ENCODE peak calls at places on chromosomes 2 and 18, in eight cellular contexts. One of them, this sample, is unnamed.

GRCh38 chr2:217935901-217936684 is 66.7 kb downstream of the TNS1 start:
- DNase-seq in MCF 10A: peak
- DNase-seq in CD4-positive, alpha-beta T cell: no peak
- DNase-seq in astrocyte of the cerebellum: no peak
- DNase-seq in BE2C: no peak
- DNase-seq in epithelial cell of esophagus: peak
- DNase-seq in cardiac fibroblast: peak
- DNase-seq in endothelial cell: no peak
- DNase-seq in this sample: no peak

GRCh38 chr2:26606847-26607190 is 34.3 kb downstream of the CIB4 start:
- DNase-seq in BE2C: no peak
- DNase-seq in CD4-positive, alpha-beta T cell: no peak
- DNase-seq in astrocyte of the cerebellum: no peak
- DNase-seq in MCF 10A: no peak
- DNase-seq in cardiac fibroblast: no peak
- DNase-seq in endothelial cell: peak
- DNase-seq in epithelial cell of esophagus: peak
- DNase-seq in this sample: no peak

GRCh38 chr18:7775848-7776247 is 208.7 kb downstream of the PTPRM start:
- DNase-seq in cardiac fibroblast: no peak
- DNase-seq in epithelial cell of esophagus: no peak
- DNase-seq in BE2C: no peak
- DNase-seq in astrocyte of the cerebellum: no peak
- DNase-seq in CD4-positive, alpha-beta T cell: no peak
- DNase-seq in MCF 10A: no peak
- DNase-seq in endothelial cell: no peak
- DNase-seq in this sample: no peak

GRCh38 chr2:120754067-120754960 is 18.6 kb downstream of the GLI2 start:
- DNase-seq in epithelial cell of esophagus: no peak
- DNase-seq in astrocyte of the cerebellum: no peak
- DNase-seq in cardiac fibroblast: no peak
- DNase-seq in BE2C: no peak
- DNase-seq in MCF 10A: no peak
- DNase-seq in CD4-positive, alpha-beta T cell: no peak
- DNase-seq in endothelial cell: no peak
- DNase-seq in this sample: no peak

GRCh38 chr2:98757904-98758421 is 27.0 kb upstream of the MGAT4A start:
- DNase-seq in endothelial cell: no peak
- DNase-seq in MCF 10A: peak
- DNase-seq in CD4-positive, alpha-beta T cell: peak
- DNase-seq in BE2C: no peak
- DNase-seq in epithelial cell of esophagus: peak
- DNase-seq in astrocyte of the cerebellum: peak
- DNase-seq in cardiac fibroblast: peak
- DNase-seq in this sample: peak

GRCh38 chr2:37654932-37655331 is 16.5 kb downstream of the CDC42EP3 start:
- DNase-seq in epithelial cell of esophagus: no peak
- DNase-seq in CD4-positive, alpha-beta T cell: no peak
- DNase-seq in cardiac fibroblast: peak
- DNase-seq in endothelial cell: no peak
- DNase-seq in astrocyte of the cerebellum: no peak
- DNase-seq in BE2C: no peak
- DNase-seq in MCF 10A: no peak
- DNase-seq in this sample: peak

GRCh38 chr2:208389940-208390339 is 16.7 kb upstream of the PTH2R start:
- DNase-seq in BE2C: no peak
- DNase-seq in CD4-positive, alpha-beta T cell: no peak
- DNase-seq in MCF 10A: no peak
- DNase-seq in epithelial cell of esophagus: no peak
- DNase-seq in astrocyte of the cerebellum: no peak
- DNase-seq in endothelial cell: no peak
- DNase-seq in cardiac fibroblast: no peak
- DNase-seq in this sample: no peak

GRCh38 chr2:220956429-220956828 is 615.7 kb downstream of the EPHA4 start:
- DNase-seq in astrocyte of the cerebellum: no peak
- DNase-seq in epithelial cell of esophagus: no peak
- DNase-seq in endothelial cell: no peak
- DNase-seq in MCF 10A: no peak
- DNase-seq in cardiac fibroblast: no peak
- DNase-seq in CD4-positive, alpha-beta T cell: no peak
- DNase-seq in BE2C: no peak
- DNase-seq in this sample: no peak

GRCh38 chr18:40782731-40783130 is 1172.3 kb upstream of the PIK3C3 start:
- DNase-seq in CD4-positive, alpha-beta T cell: no peak
- DNase-seq in endothelial cell: no peak
- DNase-seq in cardiac fibroblast: no peak
- DNase-seq in BE2C: no peak
- DNase-seq in astrocyte of the cerebellum: no peak
- DNase-seq in MCF 10A: no peak
- DNase-seq in epithelial cell of esophagus: no peak
- DNase-seq in this sample: no peak

GRCh38 chr2:70046534-70046933 is 40.7 kb upstream of the PCBP1 start:
- DNase-seq in MCF 10A: no peak
- DNase-seq in epithelial cell of esophagus: peak
- DNase-seq in BE2C: no peak
- DNase-seq in endothelial cell: no peak
- DNase-seq in cardiac fibroblast: no peak
- DNase-seq in astrocyte of the cerebellum: no peak
- DNase-seq in CD4-positive, alpha-beta T cell: no peak
- DNase-seq in this sample: no peak

GRCh38 chr2:133303150-133303549 is 265.1 kb downstream of the NCKAP5 start:
- DNase-seq in endothelial cell: no peak
- DNase-seq in epithelial cell of esophagus: peak
- DNase-seq in BE2C: no peak
- DNase-seq in cardiac fibroblast: no peak
- DNase-seq in MCF 10A: no peak
- DNase-seq in CD4-positive, alpha-beta T cell: no peak
- DNase-seq in astrocyte of the cerebellum: no peak
- DNase-seq in this sample: no peak

GRCh38 chr2:237968048-237968862 is 1.4 kb downstream of the UBE2F start:
- DNase-seq in CD4-positive, alpha-beta T cell: peak
- DNase-seq in BE2C: no peak
- DNase-seq in MCF 10A: peak
- DNase-seq in astrocyte of the cerebellum: no peak
- DNase-seq in endothelial cell: no peak
- DNase-seq in cardiac fibroblast: peak
- DNase-seq in epithelial cell of esophagus: peak
- DNase-seq in this sample: peak

GRCh38 chr2:205003288-205003687 is 458.0 kb downstream of the PARD3B start:
- DNase-seq in endothelial cell: no peak
- DNase-seq in epithelial cell of esophagus: no peak
- DNase-seq in cardiac fibroblast: no peak
- DNase-seq in CD4-positive, alpha-beta T cell: no peak
- DNase-seq in MCF 10A: no peak
- DNase-seq in astrocyte of the cerebellum: no peak
- DNase-seq in BE2C: no peak
- DNase-seq in this sample: no peak

GRCh38 chr2:102618452-102619413 is 620 bp upstream of the SLC9A2 start:
- DNase-seq in BE2C: no peak
- DNase-seq in astrocyte of the cerebellum: no peak
- DNase-seq in epithelial cell of esophagus: no peak
- DNase-seq in cardiac fibroblast: no peak
- DNase-seq in MCF 10A: peak
- DNase-seq in CD4-positive, alpha-beta T cell: no peak
- DNase-seq in endothelial cell: peak
- DNase-seq in this sample: peak

GRCh38 chr2:102622646-102623045 is 3.3 kb downstream of the SLC9A2 start:
- DNase-seq in astrocyte of the cerebellum: no peak
- DNase-seq in MCF 10A: no peak
- DNase-seq in CD4-positive, alpha-beta T cell: no peak
- DNase-seq in BE2C: no peak
- DNase-seq in cardiac fibroblast: no peak
- DNase-seq in endothelial cell: no peak
- DNase-seq in epithelial cell of esophagus: no peak
- DNase-seq in this sample: no peak

GRCh38 chr2:102620367-102620766 is 1.0 kb downstream of the SLC9A2 start:
- DNase-seq in cardiac fibroblast: no peak
- DNase-seq in astrocyte of the cerebellum: no peak
- DNase-seq in BE2C: no peak
- DNase-seq in CD4-positive, alpha-beta T cell: no peak
- DNase-seq in MCF 10A: no peak
- DNase-seq in endothelial cell: no peak
- DNase-seq in epithelial cell of esophagus: no peak
- DNase-seq in this sample: no peak

GRCh38 chr2:102621630-102622029 is 2.3 kb downstream of the SLC9A2 start:
- DNase-seq in endothelial cell: no peak
- DNase-seq in astrocyte of the cerebellum: no peak
- DNase-seq in CD4-positive, alpha-beta T cell: no peak
- DNase-seq in MCF 10A: no peak
- DNase-seq in epithelial cell of esophagus: no peak
- DNase-seq in cardiac fibroblast: no peak
- DNase-seq in BE2C: no peak
- DNase-seq in this sample: no peak

DNA sequence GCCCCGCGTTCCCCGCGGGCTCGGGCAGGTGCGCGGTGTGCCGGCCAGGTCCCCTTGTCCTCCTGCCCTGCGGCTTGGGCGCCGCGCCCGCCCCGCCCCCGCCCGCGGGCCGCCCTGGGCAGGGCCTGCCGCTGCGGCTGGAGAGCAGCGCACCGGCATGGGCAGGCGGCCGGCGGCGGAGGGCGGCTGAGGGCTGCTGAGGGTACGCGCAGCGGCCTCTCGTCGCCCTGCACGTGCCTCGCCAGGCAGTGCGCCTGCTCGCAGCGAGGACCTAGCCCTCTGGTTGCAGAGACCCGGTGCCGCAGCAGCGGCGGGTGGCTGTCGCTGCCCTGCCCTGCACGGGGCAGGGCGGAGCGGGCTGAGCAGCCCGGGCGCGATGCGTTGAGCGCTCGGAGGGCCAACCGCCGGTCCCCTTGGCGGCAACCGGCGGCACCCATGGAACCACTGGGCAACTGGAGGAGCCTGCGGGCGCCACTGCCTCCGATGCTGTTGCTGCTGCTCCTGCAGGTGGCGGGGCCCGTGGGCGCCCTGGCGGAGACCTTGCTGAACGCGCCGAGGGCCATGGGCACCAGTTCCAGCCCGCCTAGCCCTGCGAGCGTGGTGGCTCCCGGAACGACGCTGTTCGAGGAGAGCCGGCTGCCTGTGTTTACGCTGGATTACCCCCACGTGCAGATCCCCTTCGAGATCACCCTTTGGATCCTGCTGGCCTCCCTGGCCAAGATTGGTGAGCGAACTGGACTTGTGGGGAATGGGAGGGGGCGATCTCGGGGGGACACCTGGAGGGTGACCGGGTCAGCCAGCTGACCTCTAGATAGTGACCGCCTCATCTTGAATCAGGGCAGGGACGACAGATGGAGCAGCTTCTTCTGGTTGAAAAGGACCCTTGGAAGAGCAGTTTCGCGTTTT is at the start of gene SLC9A2:
- DNase-seq in astrocyte of the cerebellum: no peak
- DNase-seq in CD4-positive, alpha-beta T cell: no peak
- DNase-seq in endothelial cell: peak
- DNase-seq in cardiac fibroblast: peak
- DNase-seq in BE2C: no peak
- DNase-seq in epithelial cell of esophagus: peak
- DNase-seq in MCF 10A: no peak
- DNase-seq in this sample: peak
- TF ChIP-seq CTCF in astrocyte of the cerebellum: no peak
- TF ChIP-seq CTCF in CD4-positive, alpha-beta T cell: no peak
- TF ChIP-seq CTCF in endothelial cell: no peak
- TF ChIP-seq CTCF in cardiac fibroblast: no peak
- TF ChIP-seq CTCF in BE2C: no peak
- TF ChIP-seq CTCF in epithelial cell of esophagus: no peak
- TF ChIP-seq CTCF in MCF 10A: no peak
- TF ChIP-seq CTCF in this sample: no peak

GRCh38 chr18:62325806-62326645 is 916 bp downstream of the TNFRSF11A start:
- DNase-seq in cardiac fibroblast: peak
- DNase-seq in CD4-positive, alpha-beta T cell: no peak
- DNase-seq in endothelial cell: no peak
- DNase-seq in epithelial cell of esophagus: peak
- DNase-seq in BE2C: no peak
- DNase-seq in MCF 10A: peak
- DNase-seq in astrocyte of the cerebellum: no peak
- DNase-seq in this sample: peak

GRCh38 chr18:62326646-62327348 is 1.7 kb downstream of the TNFRSF11A start:
- DNase-seq in CD4-positive, alpha-beta T cell: no peak
- DNase-seq in epithelial cell of esophagus: no peak
- DNase-seq in BE2C: no peak
- DNase-seq in cardiac fibroblast: no peak
- DNase-seq in astrocyte of the cerebellum: no peak
- DNase-seq in MCF 10A: no peak
- DNase-seq in endothelial cell: no peak
- DNase-seq in this sample: no peak

GRCh38 chr18:62324355-62324828 is 718 bp upstream of the TNFRSF11A start:
- DNase-seq in astrocyte of the cerebellum: no peak
- DNase-seq in CD4-positive, alpha-beta T cell: no peak
- DNase-seq in endothelial cell: no peak
- DNase-seq in MCF 10A: no peak
- DNase-seq in cardiac fibroblast: no peak
- DNase-seq in BE2C: no peak
- DNase-seq in epithelial cell of esophagus: no peak
- DNase-seq in this sample: no peak

GRCh38 chr18:62323483-62324354 is 1.4 kb upstream of the TNFRSF11A start:
- DNase-seq in epithelial cell of esophagus: no peak
- DNase-seq in endothelial cell: no peak
- DNase-seq in CD4-positive, alpha-beta T cell: no peak
- DNase-seq in BE2C: no peak
- DNase-seq in MCF 10A: no peak
- DNase-seq in cardiac fibroblast: no peak
- DNase-seq in astrocyte of the cerebellum: no peak
- DNase-seq in this sample: no peak

GRCh38 chr18:62324917-62325805 is at the start of gene TNFRSF11A:
- DNase-seq in CD4-positive, alpha-beta T cell: peak
- DNase-seq in cardiac fibroblast: peak
- DNase-seq in MCF 10A: peak
- DNase-seq in astrocyte of the cerebellum: no peak
- DNase-seq in epithelial cell of esophagus: peak
- DNase-seq in endothelial cell: peak
- DNase-seq in BE2C: no peak
- DNase-seq in this sample: peak
- TF ChIP-seq CTCF in CD4-positive, alpha-beta T cell: no peak
- TF ChIP-seq CTCF in cardiac fibroblast: no peak
- TF ChIP-seq CTCF in MCF 10A: peak
- TF ChIP-seq CTCF in astrocyte of the cerebellum: peak
- TF ChIP-seq CTCF in epithelial cell of esophagus: peak
- TF ChIP-seq CTCF in endothelial cell: peak
- TF ChIP-seq CTCF in BE2C: no peak
- TF ChIP-seq CTCF in this sample: peak

DNA sequence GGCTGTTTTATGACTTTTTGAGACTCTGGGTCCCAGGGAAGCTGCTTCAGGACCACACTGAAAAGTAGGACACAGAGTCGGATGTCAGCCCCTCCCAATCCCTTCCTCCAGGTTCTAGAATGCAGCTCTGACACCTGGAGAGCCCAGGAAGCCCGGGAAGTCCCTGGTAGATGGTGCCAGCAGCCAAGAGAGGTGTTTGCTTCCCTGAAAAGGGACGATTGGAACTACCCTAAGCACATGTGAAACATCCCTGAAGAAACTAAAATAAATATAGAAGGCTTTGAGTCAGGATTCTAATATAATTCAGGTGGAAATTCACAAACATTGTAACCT is 163.2 kb upstream of the CYRIA start:
- DNase-seq in epithelial cell of esophagus: no peak
- DNase-seq in endothelial cell: no peak
- DNase-seq in astrocyte of the cerebellum: no peak
- DNase-seq in BE2C: no peak
- DNase-seq in cardiac fibroblast: no peak
- DNase-seq in MCF 10A: peak
- DNase-seq in CD4-positive, alpha-beta T cell: no peak
- DNase-seq in this sample: no peak
- TF ChIP-seq CTCF in epithelial cell of esophagus: no peak
- TF ChIP-seq CTCF in endothelial cell: no peak
- TF ChIP-seq CTCF in astrocyte of the cerebellum: no peak
- TF ChIP-seq CTCF in BE2C: no peak
- TF ChIP-seq CTCF in cardiac fibroblast: no peak
- TF ChIP-seq CTCF in MCF 10A: no peak
- TF ChIP-seq CTCF in CD4-positive, alpha-beta T cell: no peak
- TF ChIP-seq CTCF in this sample: no peak

GRCh38 chr2:62423235-62423634 is 82.8 kb downstream of the TMEM17 start:
- DNase-seq in epithelial cell of esophagus: peak
- DNase-seq in MCF 10A: peak
- DNase-seq in BE2C: no peak
- DNase-seq in cardiac fibroblast: peak
- DNase-seq in astrocyte of the cerebellum: no peak
- DNase-seq in endothelial cell: no peak
- DNase-seq in CD4-positive, alpha-beta T cell: no peak
- DNase-seq in this sample: no peak
- TF ChIP-seq CTCF in epithelial cell of esophagus: peak
- TF ChIP-seq CTCF in MCF 10A: no peak
- TF ChIP-seq CTCF in BE2C: peak
- TF ChIP-seq CTCF in cardiac fibroblast: peak
- TF ChIP-seq CTCF in astrocyte of the cerebellum: peak
- TF ChIP-seq CTCF in endothelial cell: no peak
- TF ChIP-seq CTCF in CD4-positive, alpha-beta T cell: no peak
- TF ChIP-seq CTCF in this sample: no peak

This sample was measured in GM20000.